ENCODE peak calls at places on chromosomes 6 and 20, in four cellular contexts. I is GM12878, K is WTC11, Y is HepG2. R is an unnamed sample.
A peak's percentile ranks its signal among the peaks of the same experiment; 100 is the strongest.

GRCh38 chr6:158666637-158667359 is 16.9 kb downstream of the SYTL3 start:
- DNase-seq in I (no peak), K (no peak), Y (no peak), R (no peak)

GRCh38 chr6:20718705-20719653 is 184.7 kb downstream of the CDKAL1 start:
- DNase-seq in I (no peak), K (no peak), Y (no peak), R (no peak)

GRCh38 chr6:10205892-10206291 is 209.0 kb downstream of the TFAP2A start:
- DNase-seq in I (no peak), K (no peak), Y (no peak), R (no peak)

GRCh38 chr20:47676219-47676721 is 109.0 kb downstream of the SULF2 start:
- DNase-seq in I (no peak), K (peak; percentile 70), Y (peak; percentile 48), R (no peak)

GRCh38 chr20:59780494-59781185 is 152.8 kb downstream of the SYCP2 start:
- DNase-seq in I (no peak), K (no peak), Y (no peak), R (no peak)

GRCh38 chr6:167590193-167590592 is 236.5 kb upstream of the AFDN start:
- DNase-seq in I (no peak), K (no peak), Y (no peak), R (no peak)

GRCh38 chr6:72977114-72977513 is 248.2 kb downstream of the KHDC1L start:
- DNase-seq in I (no peak), K (no peak), Y (no peak), R (no peak)

GRCh38 chr20:57326667-57327455 is 2.7 kb upstream of the SPO11 start:
- DNase-seq in I (no peak), K (peak; percentile 30), Y (no peak), R (no peak)

GRCh38 chr6:107116328-107116892 is 1.1 kb upstream of the BEND3 start:
- DNase-seq in I (no peak), K (peak; percentile 52), Y (no peak), R (no peak)

GRCh38 chr6:5746392-5747140 is 260.2 kb downstream of the NRN1 start:
- DNase-seq in I (no peak), K (peak; percentile 66), Y (no peak), R (no peak)

GRCh38 chr20:47032969-47033578 is 138.4 kb downstream of the EYA2 start:
- DNase-seq in I (no peak), K (no peak), Y (peak; percentile 45), R (no peak)

GRCh38 chr6:150841697-150842096 is 23.8 kb upstream of the MTHFD1L start:
- DNase-seq in I (no peak), K (no peak), Y (no peak), R (no peak)

GRCh38 chr20:45545754-45546453 is 1.3 kb downstream of the EPPIN start:
- DNase-seq in I (no peak), K (peak; percentile 14), Y (peak; percentile 48), R (peak; percentile 28)

GRCh38 chr6:157551041-157551832 is 170.2 kb downstream of the ZDHHC14 start:
- DNase-seq in I (no peak), K (no peak), Y (no peak), R (no peak)

GRCh38 chr6:38571721-38572120 is 68.0 kb downstream of the BTBD9 start:
- DNase-seq in I (no peak), K (no peak), Y (no peak), R (no peak)

GRCh38 chr6:45630801-45631200 is 253.1 kb upstream of the SUPT3H start:
- DNase-seq in I (no peak), K (no peak), Y (no peak), R (no peak)

GRCh38 chr6:156618600-156619205 is 158.5 kb upstream of the ARID1B start:
- DNase-seq in I (no peak), K (peak; percentile 54), Y (no peak), R (no peak)

GRCh38 chr6:5726976-5727718 is 279.6 kb downstream of the NRN1 start:
- DNase-seq in I (no peak), K (no peak), Y (no peak), R (no peak)

GRCh38 chr6:159473844-159474243 is 219.2 kb downstream of the SOD2 start:
- DNase-seq in I (no peak), K (no peak), Y (no peak), R (no peak)

GRCh38 chr6:84728602-84729001 is 35.8 kb downstream of the TBX18 start:
- DNase-seq in I (no peak), K (no peak), Y (peak; percentile 5), R (peak; percentile 17)

GRCh38 chr6:3628143-3628840 is 123.2 kb downstream of the PXDC1 start:
- DNase-seq in I (no peak), K (no peak), Y (no peak), R (no peak)

GRCh38 chr6:89346433-89346832 is 6.1 kb downstream of the UBE2J1 start:
- DNase-seq in I (no peak), K (no peak), Y (no peak), R (no peak)

GRCh38 chr6:146850238-146850896 is 251.6 kb downstream of the ADGB start:
- DNase-seq in I (no peak), K (no peak), Y (no peak), R (no peak)

GRCh38 chr6:72551470-72551869 is 70.4 kb upstream of the KCNQ5 start:
- DNase-seq in I (no peak), K (no peak), Y (no peak), R (no peak)

GRCh38 chr6:24329451-24329850 is 28.4 kb downstream of the DCDC2 start:
- DNase-seq in I (no peak), K (no peak), Y (peak; percentile 20), R (no peak)

GRCh38 chr20:19699132-19699971 is 58.7 kb upstream of the RIN2 start:
- DNase-seq in I (no peak), K (no peak), Y (no peak), R (no peak)

GRCh38 chr6:6851059-6851658 is 256.6 kb upstream of the RREB1 start:
- DNase-seq in I (no peak), K (no peak), Y (peak; percentile 12), R (peak; percentile 85)

GRCh38 chr6:130666796-130667195 is 160.4 kb upstream of the SMLR1 start:
- DNase-seq in I (no peak), K (no peak), Y (no peak), R (peak; percentile 8)

GRCh38 chr6:121817141-121817540 is 381.7 kb downstream of the GJA1 start:
- DNase-seq in I (no peak), K (no peak), Y (no peak), R (no peak)

GRCh38 chr6:46689657-46690056 is 2.0 kb downstream of the TDRD6 start:
- DNase-seq in I (no peak), K (no peak), Y (no peak), R (no peak)

GRCh38 chr6:71091946-71092345 is 135.1 kb upstream of the B3GAT2 start:
- DNase-seq in I (no peak), K (no peak), Y (no peak), R (no peak)

GRCh38 chr20:6994452-6994851 is 227.0 kb downstream of the BMP2 start:
- DNase-seq in I (no peak), K (no peak), Y (no peak), R (no peak)

GRCh38 chr20:3109350-3110302 is 25.1 kb upstream of the AVP start:
- DNase-seq in I (no peak), K (no peak), Y (no peak), R (no peak)

GRCh38 chr6:112839525-112839961 is 492.4 kb downstream of the RFPL4B start:
- DNase-seq in I (no peak), K (no peak), Y (no peak), R (no peak)

GRCh38 chr6:143823463-143824006 is 19.6 kb upstream of the LTV1 start:
- DNase-seq in I (no peak), K (no peak), Y (no peak), R (no peak)

GRCh38 chr6:41917528-41917927 is 3.4 kb downstream of the MED20 start:
- DNase-seq in I (no peak), K (no peak), Y (no peak), R (no peak)

DNA sequence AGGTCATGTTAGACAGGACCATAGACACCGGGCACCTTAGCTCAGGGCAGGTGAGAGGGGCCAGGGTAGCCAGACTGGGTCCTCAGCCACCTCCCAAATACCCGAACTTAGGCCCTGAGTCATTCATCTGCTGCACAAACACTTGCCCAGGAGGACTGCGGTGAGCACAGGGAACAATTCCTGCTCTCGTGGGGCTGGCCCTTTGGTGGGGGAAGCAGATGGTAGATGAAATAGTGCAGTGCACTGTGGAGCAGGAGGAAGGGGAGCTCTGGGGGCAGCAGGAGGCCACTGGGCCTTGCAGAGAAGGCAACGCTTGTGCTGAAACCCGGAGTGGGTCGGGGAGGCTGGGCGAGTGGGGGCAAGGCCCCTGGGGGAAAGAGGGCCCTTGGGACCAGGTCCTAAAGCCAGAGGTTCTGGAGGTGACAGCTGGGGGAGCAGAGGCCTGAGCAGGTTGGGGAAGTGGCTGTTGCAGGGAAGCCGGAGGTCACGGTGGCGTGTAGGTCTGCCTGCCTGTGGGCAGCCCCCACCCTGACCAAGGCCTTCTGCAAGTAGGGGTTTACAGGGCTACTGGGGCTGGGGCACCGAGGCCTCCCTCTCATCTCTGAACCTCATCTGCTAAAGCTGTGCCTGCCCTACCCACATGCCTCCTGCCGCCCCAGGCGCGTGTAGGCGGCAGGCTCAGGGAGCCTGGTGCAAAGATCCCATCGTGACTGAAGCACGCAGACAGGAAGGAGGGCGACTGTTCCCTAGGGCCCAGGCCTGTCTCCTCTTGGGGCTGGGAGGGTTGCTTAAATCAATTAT is 4.7 kb upstream of the NPBWR2 start:
- DNase-seq in I (no peak), K (no peak), Y (no peak), R (no peak)
- TF ChIP-seq TCF7 in I (no peak), K (no peak), Y (no peak), R (no peak)

DNA sequence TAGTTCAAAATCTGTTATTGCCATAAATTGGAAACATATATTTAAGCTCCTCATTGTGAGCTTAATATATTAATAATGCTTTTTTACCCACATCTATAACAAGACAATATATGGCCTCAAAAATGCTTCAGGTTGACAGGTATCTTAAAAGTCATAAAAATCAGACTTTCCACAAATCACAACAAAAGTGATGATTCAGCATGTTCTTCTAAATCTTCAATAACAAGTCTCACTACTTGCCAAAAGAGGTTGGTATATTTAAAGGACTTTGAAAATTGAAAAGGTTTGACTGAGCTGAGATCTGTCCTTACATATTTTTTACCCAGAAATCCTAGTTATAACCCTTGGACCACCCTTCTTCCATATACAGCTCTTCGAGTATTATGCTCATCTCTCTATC is 41.7 kb downstream of the ASCC3 start:
- DNase-seq in I (no peak), K (no peak), Y (no peak), R (no peak)
- TF ChIP-seq ETV6 in I (no peak), K (no peak), Y (no peak), R (no peak)

DNA sequence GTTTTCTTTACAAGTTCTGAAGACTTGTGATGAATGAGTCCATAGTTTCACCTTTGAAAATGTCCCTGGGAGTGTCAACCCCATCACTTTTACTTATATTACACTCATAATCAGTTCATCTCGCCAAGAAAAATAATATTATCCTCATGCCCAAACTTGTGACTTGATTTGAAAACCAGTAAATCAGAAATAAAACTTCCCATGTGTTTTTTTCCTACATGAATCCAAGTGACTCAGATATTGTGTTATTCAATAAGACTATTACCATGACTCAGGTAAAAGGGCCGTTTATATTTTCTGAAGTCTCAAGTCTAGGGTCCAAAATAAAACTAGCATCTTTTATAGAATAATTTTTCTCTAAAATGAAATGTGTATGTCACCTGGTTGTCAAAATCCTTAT is 15.8 kb upstream of the CYP24A1 start:
- DNase-seq in I (no peak), K (no peak), Y (no peak), R (no peak)
- TF ChIP-seq TCF7 in I (no peak), K (no peak), Y (no peak), R (no peak)

GRCh38 chr6:111263837-111264236 is 176.5 kb downstream of the SLC16A10 start:
- DNase-seq in I (no peak), K (no peak), Y (no peak), R (peak; percentile 71)
- TF ChIP-seq ETV6 in I (no peak), K (no peak), Y (no peak), R (no peak)

GRCh38 chr20:51573576-51574243 is 31.2 kb upstream of the NFATC2 start:
- DNase-seq in I (no peak), K (no peak), Y (no peak), R (no peak)
- TF ChIP-seq TCF7 in I (no peak), K (no peak), Y (no peak), R (no peak)